ENCODE peak calls at places on chromosome 16, in seven cellular contexts. One of them, this sample, is unnamed.

GRCh38 chr16:24906199-24906808 is 60.5 kb downstream of the SLC5A11 start:
- DNase-seq in AG08395: peak; percentile 35
- DNase-seq in activated T-helper 1 cell treated with anti-CD3 and anti-CD28 coated beads, Interleukin-2, amount 50 U/mL, for 16 hours: no peak
- DNase-seq in coronary artery: no peak
- DNase-seq in T-helper 1 cell: no peak
- DNase-seq in foreskin keratinocyte: no peak
- DNase-seq in A549: peak; percentile 35
- DNase-seq in this sample: peak; percentile 30

GRCh38 chr16:57617604-57618111 is 10.8 kb upstream of the ADGRG1 start:
- DNase-seq in AG08395: no peak
- DNase-seq in activated T-helper 1 cell treated with anti-CD3 and anti-CD28 coated beads, Interleukin-2, amount 50 U/mL, for 16 hours: no peak
- DNase-seq in coronary artery: peak; percentile 64
- DNase-seq in T-helper 1 cell: no peak
- DNase-seq in foreskin keratinocyte: no peak
- DNase-seq in A549: no peak
- DNase-seq in this sample: no peak

GRCh38 chr16:24810951-24811843 is 34.6 kb upstream of the SLC5A11 start:
- DNase-seq in AG08395: no peak
- DNase-seq in activated T-helper 1 cell treated with anti-CD3 and anti-CD28 coated beads, Interleukin-2, amount 50 U/mL, for 16 hours: no peak
- DNase-seq in coronary artery: no peak
- DNase-seq in T-helper 1 cell: no peak
- DNase-seq in foreskin keratinocyte: no peak
- DNase-seq in A549: no peak
- DNase-seq in this sample: no peak

GRCh38 chr16:27551046-27551445 is 1.1 kb downstream of the KATNIP start:
- DNase-seq in AG08395: no peak
- DNase-seq in activated T-helper 1 cell treated with anti-CD3 and anti-CD28 coated beads, Interleukin-2, amount 50 U/mL, for 16 hours: no peak
- DNase-seq in coronary artery: no peak
- DNase-seq in T-helper 1 cell: no peak
- DNase-seq in foreskin keratinocyte: no peak
- DNase-seq in A549: no peak
- DNase-seq in this sample: no peak

GRCh38 chr16:88306411-88306810 is 76.3 kb upstream of the ZNF469 start:
- DNase-seq in AG08395: no peak
- DNase-seq in activated T-helper 1 cell treated with anti-CD3 and anti-CD28 coated beads, Interleukin-2, amount 50 U/mL, for 16 hours: no peak
- DNase-seq in coronary artery: no peak
- DNase-seq in T-helper 1 cell: no peak
- DNase-seq in foreskin keratinocyte: no peak
- DNase-seq in A549: no peak
- DNase-seq in this sample: no peak

GRCh38 chr16:80197790-80198201 is 343.0 kb upstream of the DYNLRB2 start:
- DNase-seq in AG08395: peak; percentile 86
- DNase-seq in activated T-helper 1 cell treated with anti-CD3 and anti-CD28 coated beads, Interleukin-2, amount 50 U/mL, for 16 hours: no peak
- DNase-seq in coronary artery: no peak
- DNase-seq in T-helper 1 cell: no peak
- DNase-seq in foreskin keratinocyte: peak; percentile 97
- DNase-seq in A549: peak; percentile 87
- DNase-seq in this sample: no peak

GRCh38 chr16:23784811-23785447 is 30.1 kb downstream of the CHP2 start:
- DNase-seq in AG08395: no peak
- DNase-seq in activated T-helper 1 cell treated with anti-CD3 and anti-CD28 coated beads, Interleukin-2, amount 50 U/mL, for 16 hours: no peak
- DNase-seq in coronary artery: no peak
- DNase-seq in T-helper 1 cell: no peak
- DNase-seq in foreskin keratinocyte: peak; percentile 89
- DNase-seq in A549: peak; percentile 37
- DNase-seq in this sample: peak; percentile 73

GRCh38 chr16:51404386-51404785 is 253.3 kb upstream of the SALL1 start:
- DNase-seq in AG08395: no peak
- DNase-seq in activated T-helper 1 cell treated with anti-CD3 and anti-CD28 coated beads, Interleukin-2, amount 50 U/mL, for 16 hours: no peak
- DNase-seq in coronary artery: no peak
- DNase-seq in T-helper 1 cell: no peak
- DNase-seq in foreskin keratinocyte: no peak
- DNase-seq in A549: no peak
- DNase-seq in this sample: no peak

GRCh38 chr16:88059701-88060386 is 108.6 kb downstream of the BANP start:
- DNase-seq in AG08395: no peak
- DNase-seq in activated T-helper 1 cell treated with anti-CD3 and anti-CD28 coated beads, Interleukin-2, amount 50 U/mL, for 16 hours: no peak
- DNase-seq in coronary artery: no peak
- DNase-seq in T-helper 1 cell: no peak
- DNase-seq in foreskin keratinocyte: no peak
- DNase-seq in A549: no peak
- DNase-seq in this sample: no peak

GRCh38 chr16:70689035-70689969 is 3.4 kb upstream of the MTSS2 start:
- DNase-seq in AG08395: no peak
- DNase-seq in activated T-helper 1 cell treated with anti-CD3 and anti-CD28 coated beads, Interleukin-2, amount 50 U/mL, for 16 hours: no peak
- DNase-seq in coronary artery: no peak
- DNase-seq in T-helper 1 cell: no peak
- DNase-seq in foreskin keratinocyte: no peak
- DNase-seq in A549: no peak
- DNase-seq in this sample: no peak

GRCh38 chr16:22664561-22664997 is 149.4 kb upstream of the HS3ST2 start:
- DNase-seq in AG08395: no peak
- DNase-seq in activated T-helper 1 cell treated with anti-CD3 and anti-CD28 coated beads, Interleukin-2, amount 50 U/mL, for 16 hours: no peak
- DNase-seq in coronary artery: peak; percentile 62
- DNase-seq in T-helper 1 cell: no peak
- DNase-seq in foreskin keratinocyte: no peak
- DNase-seq in A549: no peak
- DNase-seq in this sample: no peak

GRCh38 chr16:23424292-23424958 is 28.6 kb downstream of the COG7 start:
- DNase-seq in AG08395: no peak
- DNase-seq in activated T-helper 1 cell treated with anti-CD3 and anti-CD28 coated beads, Interleukin-2, amount 50 U/mL, for 16 hours: no peak
- DNase-seq in coronary artery: no peak
- DNase-seq in T-helper 1 cell: no peak
- DNase-seq in foreskin keratinocyte: peak; percentile 81
- DNase-seq in A549: peak; percentile 90
- DNase-seq in this sample: no peak

This sample was measured in K562.